ENCODE peak calls at places on chromosomes 16 and 17, in five cellular contexts. One of them, this sample, is unnamed.
A peak's percentile ranks its signal among the peaks of the same experiment; 100 is the strongest.

GRCh38 chr16:15535772-15536171 is 101.4 kb downstream of the BMERB1 start:
- DNase-seq in left lung: no peak
- DNase-seq in HL-60: no peak
- DNase-seq in CD14-positive monocyte: no peak
- DNase-seq in AG04449: no peak
- DNase-seq in this sample: no peak

GRCh38 chr16:1974157-1975070 is 2.6 kb downstream of the TBL3 start:
- DNase-seq in HL-60: no peak
- DNase-seq in left lung: peak; percentile 75
- DNase-seq in AG04449: no peak
- DNase-seq in CD14-positive monocyte: no peak
- DNase-seq in this sample: no peak

GRCh38 chr17:49916854-49917515 is 52.0 kb upstream of the DLX4 start:
- DNase-seq in left lung: no peak
- DNase-seq in CD14-positive monocyte: no peak
- DNase-seq in HL-60: peak; percentile 65
- DNase-seq in AG04449: no peak
- DNase-seq in this sample: no peak

GRCh38 chr17:34378664-34379101 is 15.7 kb upstream of the CCL1 start:
- DNase-seq in AG04449: no peak
- DNase-seq in HL-60: peak; percentile 75
- DNase-seq in CD14-positive monocyte: no peak
- DNase-seq in left lung: no peak
- DNase-seq in this sample: no peak

GRCh38 chr17:28725660-28726395 is at the start of gene TLCD1:
- DNase-seq in CD14-positive monocyte: no peak
- DNase-seq in HL-60: peak; percentile 64
- DNase-seq in AG04449: no peak
- DNase-seq in left lung: peak; percentile 92
- DNase-seq in this sample: peak; percentile 39

GRCh38 chr16:54488729-54489128 is 202.1 kb upstream of the IRX3 start:
- DNase-seq in AG04449: no peak
- DNase-seq in left lung: no peak
- DNase-seq in CD14-positive monocyte: no peak
- DNase-seq in HL-60: no peak
- DNase-seq in this sample: no peak

GRCh38 chr17:36727577-36727976 is 126.2 kb downstream of the MRM1 start:
- DNase-seq in left lung: no peak
- DNase-seq in CD14-positive monocyte: no peak
- DNase-seq in HL-60: no peak
- DNase-seq in AG04449: no peak
- DNase-seq in this sample: no peak

GRCh38 chr16:17470871-17471744 is at the start of gene XYLT1:
- DNase-seq in left lung: peak; percentile 88
- DNase-seq in AG04449: peak; percentile 86
- DNase-seq in CD14-positive monocyte: peak; percentile 81
- DNase-seq in HL-60: peak; percentile 37
- DNase-seq in this sample: peak; percentile 45

GRCh38 chr17:78168906-78169793 is 769 bp downstream of the SYNGR2 start:
- DNase-seq in left lung: peak; percentile 87
- DNase-seq in CD14-positive monocyte: no peak
- DNase-seq in AG04449: no peak
- DNase-seq in HL-60: no peak
- DNase-seq in this sample: peak; percentile 41

GRCh38 chr16:9225527-9226316 is 134.3 kb downstream of the HAPSTR1 start:
- DNase-seq in HL-60: peak; percentile 8
- DNase-seq in CD14-positive monocyte: no peak
- DNase-seq in AG04449: no peak
- DNase-seq in left lung: no peak
- DNase-seq in this sample: no peak

GRCh38 chr17:50533720-50534148 is 1.2 kb downstream of the EPN3 start:
- DNase-seq in CD14-positive monocyte: no peak
- DNase-seq in AG04449: no peak
- DNase-seq in left lung: peak; percentile 62
- DNase-seq in HL-60: no peak
- DNase-seq in this sample: no peak

GRCh38 chr17:7562208-7562605 is 488 bp downstream of the SENP3 start:
- DNase-seq in left lung: no peak
- DNase-seq in AG04449: no peak
- DNase-seq in CD14-positive monocyte: no peak
- DNase-seq in HL-60: no peak
- DNase-seq in this sample: no peak

GRCh38 chr16:471353-472198 is 46.1 kb downstream of the RAB11FIP3 start:
- DNase-seq in AG04449: peak; percentile 4
- DNase-seq in HL-60: no peak
- DNase-seq in left lung: no peak
- DNase-seq in CD14-positive monocyte: no peak
- DNase-seq in this sample: no peak

GRCh38 chr17:9529033-9529748 is 46.4 kb downstream of the STX8 start:
- DNase-seq in AG04449: peak; percentile 2
- DNase-seq in HL-60: no peak
- DNase-seq in CD14-positive monocyte: no peak
- DNase-seq in left lung: no peak
- DNase-seq in this sample: no peak

GRCh38 chr16:30092373-30093010 is 768 bp upstream of the TBX6 start:
- DNase-seq in left lung: peak; percentile 95
- DNase-seq in HL-60: peak; percentile 98
- DNase-seq in AG04449: no peak
- DNase-seq in CD14-positive monocyte: peak; percentile 96
- DNase-seq in this sample: peak; percentile 76

GRCh38 chr16:30095166-30096078 is 591 bp downstream of the YPEL3 start:
- DNase-seq in left lung: peak; percentile 78
- DNase-seq in CD14-positive monocyte: no peak
- DNase-seq in HL-60: no peak
- DNase-seq in AG04449: no peak
- DNase-seq in this sample: peak; percentile 40

GRCh38 chr16:30094541-30095165 is 1.4 kb downstream of the YPEL3 start:
- DNase-seq in HL-60: no peak
- DNase-seq in AG04449: no peak
- DNase-seq in left lung: peak; percentile 76
- DNase-seq in CD14-positive monocyte: no peak
- DNase-seq in this sample: no peak

GRCh38 chr16:30096105-30096861 is at the start of gene YPEL3:
- DNase-seq in CD14-positive monocyte: peak; percentile 88
- DNase-seq in left lung: peak; percentile 98
- DNase-seq in AG04449: peak; percentile 21
- DNase-seq in HL-60: peak; percentile 34
- DNase-seq in this sample: peak; percentile 86

DNA sequence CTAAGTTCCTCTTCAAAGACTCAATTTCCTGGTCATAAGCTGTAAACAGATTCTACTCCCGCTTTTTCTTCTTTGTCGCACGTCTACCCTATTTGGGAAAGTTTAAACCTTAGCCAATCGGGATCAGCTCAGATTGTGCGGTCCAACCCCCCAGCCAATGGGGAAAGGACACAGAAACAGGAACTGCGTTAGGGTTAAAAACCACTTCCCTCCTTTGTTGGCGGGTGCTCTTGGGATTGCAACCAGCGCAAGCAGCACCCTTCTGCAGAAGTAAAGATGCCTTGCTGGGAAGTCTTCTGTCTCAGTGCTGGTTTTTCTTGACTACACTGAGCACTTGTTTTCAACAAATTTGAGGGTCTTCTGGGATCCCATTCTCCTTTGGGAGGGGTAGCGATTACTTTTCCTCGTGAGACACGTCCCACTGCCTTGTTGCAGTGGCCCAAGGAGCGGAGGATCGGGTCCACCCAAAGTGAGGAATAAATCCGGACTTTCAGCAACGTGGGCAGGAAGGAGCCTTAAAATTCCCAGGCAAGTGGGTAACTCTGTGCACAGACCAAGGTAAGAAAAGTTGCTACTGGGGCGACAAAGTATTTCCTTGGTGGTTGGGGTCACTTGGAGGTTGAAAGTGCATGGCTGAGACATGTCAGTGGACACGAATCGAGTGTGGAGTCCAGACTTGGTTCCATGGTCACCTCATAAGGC is 1.0 kb upstream of the YPEL3 start:
- DNase-seq in CD14-positive monocyte: no peak
- DNase-seq in left lung: peak; percentile 34
- DNase-seq in HL-60: peak; percentile 50
- DNase-seq in AG04449: no peak
- DNase-seq in this sample: no peak
- TF ChIP-seq CTCF in CD14-positive monocyte: no peak
- TF ChIP-seq CTCF in left lung: peak; percentile 10
- TF ChIP-seq CTCF in HL-60: no peak
- TF ChIP-seq CTCF in AG04449: no peak
- TF ChIP-seq CTCF in this sample: no peak

GRCh38 chr16:85832578-85833539 is 33.4 kb downstream of the COX4I1 start:
- DNase-seq in HL-60: peak; percentile 11
- DNase-seq in left lung: no peak
- DNase-seq in CD14-positive monocyte: no peak
- DNase-seq in AG04449: no peak
- DNase-seq in this sample: peak; percentile 75
- TF ChIP-seq CTCF in HL-60: no peak
- TF ChIP-seq CTCF in left lung: no peak
- TF ChIP-seq CTCF in CD14-positive monocyte: no peak
- TF ChIP-seq CTCF in AG04449: no peak
- TF ChIP-seq CTCF in this sample: no peak

DNA sequence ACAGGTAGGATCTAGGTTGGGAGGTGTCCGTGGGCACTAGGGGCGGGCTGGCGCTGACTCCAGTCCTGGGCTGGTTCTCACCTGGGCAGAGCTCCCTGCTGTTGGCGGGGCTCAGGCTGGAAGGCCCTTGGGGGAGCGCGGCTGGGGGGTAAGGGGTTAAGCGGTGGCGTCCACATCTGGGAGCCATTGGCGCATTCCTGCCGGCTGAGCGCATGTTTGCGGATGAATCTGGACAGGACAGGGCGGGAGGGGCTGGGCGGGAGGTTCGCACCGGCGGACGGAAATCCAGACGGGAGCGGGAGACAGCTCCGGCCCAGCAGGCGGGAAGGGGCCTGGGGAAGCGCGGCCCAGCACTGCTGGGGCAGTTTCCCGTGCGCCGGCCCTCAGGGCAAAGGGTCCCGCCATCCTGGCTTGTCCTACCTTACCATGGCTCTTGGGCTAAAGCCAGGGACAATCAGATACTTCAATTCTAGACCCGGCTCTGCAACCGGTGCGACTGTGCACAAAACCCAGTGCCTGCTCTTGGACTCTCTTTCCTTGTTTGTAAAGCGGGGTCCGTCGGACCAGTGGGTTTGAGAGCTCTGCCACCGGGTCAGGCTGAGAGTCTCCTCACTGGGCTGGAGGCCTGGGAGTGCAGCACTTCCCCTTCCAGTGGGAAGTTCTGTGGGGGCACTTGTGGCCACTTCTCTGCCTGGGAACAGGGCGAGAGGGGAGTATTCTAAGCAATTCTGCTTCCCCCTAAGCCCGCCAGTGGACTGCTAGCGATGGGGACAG is 7.8 kb downstream of the RARA start:
- DNase-seq in HL-60: no peak
- DNase-seq in AG04449: no peak
- DNase-seq in left lung: peak; percentile 87
- DNase-seq in CD14-positive monocyte: no peak
- DNase-seq in this sample: no peak
- TF ChIP-seq CTCF in HL-60: no peak
- TF ChIP-seq CTCF in AG04449: no peak
- TF ChIP-seq CTCF in left lung: no peak
- TF ChIP-seq CTCF in CD14-positive monocyte: no peak
- TF ChIP-seq CTCF in this sample: no peak

GRCh38 chr16:68995011-68995504 is 110.4 kb upstream of the HAS3 start:
- DNase-seq in left lung: no peak
- DNase-seq in CD14-positive monocyte: no peak
- DNase-seq in AG04449: no peak
- DNase-seq in HL-60: peak; percentile 17
- DNase-seq in this sample: no peak
- TF ChIP-seq CTCF in left lung: no peak
- TF ChIP-seq CTCF in CD14-positive monocyte: no peak
- TF ChIP-seq CTCF in AG04449: no peak
- TF ChIP-seq CTCF in HL-60: peak; percentile 6
- TF ChIP-seq CTCF in this sample: no peak

GRCh38 chr16:56277040-56277439 is 85.8 kb downstream of the GNAO1 start:
- DNase-seq in CD14-positive monocyte: peak; percentile 27
- DNase-seq in HL-60: no peak
- DNase-seq in left lung: no peak
- DNase-seq in AG04449: no peak
- DNase-seq in this sample: no peak
- TF ChIP-seq CTCF in CD14-positive monocyte: no peak
- TF ChIP-seq CTCF in HL-60: no peak
- TF ChIP-seq CTCF in left lung: no peak
- TF ChIP-seq CTCF in AG04449: peak; percentile 41
- TF ChIP-seq CTCF in this sample: no peak

DNA sequence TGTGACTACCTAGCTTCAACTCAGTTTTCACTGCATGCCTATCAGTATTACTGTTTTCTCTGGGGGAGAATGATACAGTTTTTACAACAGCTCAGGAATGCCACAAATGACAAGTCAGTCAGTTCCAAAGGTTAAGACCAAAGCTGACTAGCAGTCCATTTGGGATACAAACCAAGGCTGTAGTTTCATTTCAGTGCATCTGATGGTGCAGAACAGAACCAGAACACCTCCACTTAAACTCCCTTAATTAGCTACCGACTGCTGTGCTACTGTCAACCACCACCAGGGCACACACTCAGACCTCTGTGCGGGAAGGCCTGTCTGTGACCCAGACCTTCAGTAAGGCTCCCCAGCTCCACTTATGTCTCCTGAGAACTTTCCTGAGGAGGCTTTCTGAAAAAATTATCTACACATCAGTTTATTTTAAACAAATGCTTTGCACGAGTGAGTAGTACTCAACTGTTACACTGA is 20.4 kb downstream of the NFE2L1 start:
- DNase-seq in HL-60: peak; percentile 18
- DNase-seq in left lung: no peak
- DNase-seq in CD14-positive monocyte: no peak
- DNase-seq in AG04449: peak; percentile 31
- DNase-seq in this sample: no peak
- TF ChIP-seq CTCF in HL-60: peak; percentile 6
- TF ChIP-seq CTCF in left lung: no peak
- TF ChIP-seq CTCF in CD14-positive monocyte: no peak
- TF ChIP-seq CTCF in AG04449: peak; percentile 39
- TF ChIP-seq CTCF in this sample: no peak

GRCh38 chr17:3723188-3723555 is 531 bp upstream of the HASPIN start:
- DNase-seq in AG04449: no peak
- DNase-seq in CD14-positive monocyte: no peak
- DNase-seq in left lung: no peak
- DNase-seq in HL-60: no peak
- DNase-seq in this sample: no peak

GRCh38 chr17:3722716-3723115 is 987 bp upstream of the HASPIN start:
- DNase-seq in AG04449: no peak
- DNase-seq in left lung: no peak
- DNase-seq in HL-60: no peak
- DNase-seq in CD14-positive monocyte: no peak
- DNase-seq in this sample: no peak

GRCh38 chr17:3724373-3725077 is 822 bp downstream of the HASPIN start:
- DNase-seq in AG04449: no peak
- DNase-seq in left lung: no peak
- DNase-seq in HL-60: no peak
- DNase-seq in CD14-positive monocyte: no peak
- DNase-seq in this sample: no peak

GRCh38 chr17:3727041-3727440 is 3.3 kb downstream of the HASPIN start:
- DNase-seq in left lung: no peak
- DNase-seq in CD14-positive monocyte: no peak
- DNase-seq in AG04449: no peak
- DNase-seq in HL-60: no peak
- DNase-seq in this sample: no peak

GRCh38 chr17:3723556-3724372 is at the start of gene HASPIN:
- DNase-seq in left lung: peak; percentile 97
- DNase-seq in CD14-positive monocyte: peak; percentile 88
- DNase-seq in HL-60: peak; percentile 81
- DNase-seq in AG04449: no peak
- DNase-seq in this sample: peak; percentile 91
- TF ChIP-seq CTCF in left lung: peak; percentile 27
- TF ChIP-seq CTCF in CD14-positive monocyte: no peak
- TF ChIP-seq CTCF in HL-60: no peak
- TF ChIP-seq CTCF in AG04449: peak; percentile 42
- TF ChIP-seq CTCF in this sample: no peak

GRCh38 chr17:44007346-44008204 is 3.2 kb downstream of the NAGS start:
- DNase-seq in left lung: peak; percentile 85
- DNase-seq in HL-60: no peak
- DNase-seq in AG04449: no peak
- DNase-seq in CD14-positive monocyte: peak; percentile 49
- DNase-seq in this sample: no peak
- TF ChIP-seq CTCF in left lung: peak; percentile 18
- TF ChIP-seq CTCF in HL-60: no peak
- TF ChIP-seq CTCF in AG04449: no peak
- TF ChIP-seq CTCF in CD14-positive monocyte: peak; percentile 12
- TF ChIP-seq CTCF in this sample: no peak

This sample was measured in activated B cell treated with CpG ODN at 0.5 μM for 24 hours.